ENCODE peak calls at places on chromosome 16, in eight cellular contexts. P is HT-29; N is activated CD4-positive, alpha-beta T cell treated with anti-CD3 and anti-CD28 coated beads, Interleukin-2, amount 10 ng/mL, durations not matched to agents 7 days and 5 days; H is AG08395; B is activated CD8-positive, alpha-beta memory T cell treated with anti-CD3 and anti-CD28 coated beads for 24 hours; A is heart left ventricle; S is uterus; K is SK-MEL-5. Z is an unnamed sample.

GRCh38 chr16:67666032-67666537 is 465 bp downstream of the ENKD1 start:
- DNase-seq in P (peak), N (no peak), A (peak), H (peak), S (peak), K (no peak), B (no peak), Z (no peak)

GRCh38 chr16:67545665-67546024 is 16.7 kb upstream of the CTCF start:
- DNase-seq in P (peak), H (no peak), A (no peak), N (no peak), B (no peak), K (no peak), S (no peak), Z (no peak)

GRCh38 chr16:8396463-8396862 is 193.8 kb downstream of the TMEM114 start:
- DNase-seq in B (no peak), K (no peak), P (no peak), N (no peak), H (no peak), A (no peak), S (no peak), Z (no peak)

GRCh38 chr16:3904875-3905274 is 24.4 kb upstream of the CREBBP start:
- DNase-seq in A (no peak), S (no peak), P (no peak), N (no peak), H (no peak), K (no peak), B (no peak), Z (no peak)

GRCh38 chr16:678858-679807 is 1.1 kb upstream of the STUB1 start:
- DNase-seq in N (peak), K (peak), S (peak), B (no peak), P (peak), H (peak), A (peak), Z (no peak)

GRCh38 chr16:30692381-30693074 is 6.4 kb upstream of the SRCAP start:
- DNase-seq in N (no peak), H (no peak), A (no peak), B (no peak), P (no peak), S (no peak), K (no peak), Z (no peak)

GRCh38 chr16:84032458-84033178 is 10.0 kb downstream of the SLC38A8 start:
- DNase-seq in A (peak), N (no peak), B (no peak), P (no peak), H (no peak), K (no peak), S (no peak), Z (no peak)

GRCh38 chr16:73204359-73205152 is 156.6 kb upstream of the ZFHX3 start:
- DNase-seq in S (no peak), N (no peak), A (no peak), H (no peak), K (no peak), B (no peak), P (no peak), Z (no peak)

GRCh38 chr16:75379911-75380847 is 53.1 kb downstream of the CFDP1 start:
- DNase-seq in P (no peak), H (no peak), N (peak), S (no peak), A (no peak), K (peak), B (no peak), Z (no peak)

GRCh38 chr16:23020084-23020483 is 129.2 kb downstream of the USP31 start:
- DNase-seq in N (no peak), K (peak), S (no peak), B (no peak), P (no peak), H (no peak), A (no peak), Z (no peak)

GRCh38 chr16:83392743-83393142 is 415.0 kb upstream of the HSBP1 start:
- DNase-seq in H (peak), K (no peak), B (no peak), P (no peak), S (no peak), N (no peak), A (no peak), Z (peak)

GRCh38 chr16:77584205-77584859 is 138.0 kb upstream of the NUDT7 start:
- DNase-seq in A (no peak), B (peak), H (peak), K (peak), S (peak), P (peak), N (peak), Z (no peak)

GRCh38 chr16:64428463-64428862 is 693.4 kb downstream of the CDH11 start:
- DNase-seq in P (no peak), B (no peak), S (no peak), K (no peak), A (no peak), H (peak), N (no peak), Z (no peak)

GRCh38 chr16:57282510-57283213 is 1.8 kb downstream of the PLLP start:
- DNase-seq in B (no peak), H (no peak), S (no peak), A (no peak), N (no peak), P (no peak), K (no peak), Z (peak)

GRCh38 chr16:4110065-4110464 is 6.2 kb downstream of the ADCY9 start:
- DNase-seq in B (no peak), P (no peak), S (no peak), A (no peak), N (no peak), H (no peak), K (no peak), Z (no peak)

Z was measured in coronary artery.